ENCODE peak calls at places on chromosomes 3 and 15, in eight cellular contexts. H is activated naive CD4-positive, alpha-beta T cell treated with anti-CD3 and anti-CD28 coated beads, Interleukin-2, amount 50 U/mL, for 72 hours; B is CD4-positive, CD25-positive, alpha-beta regulatory T cell; G is stimulated activated naive CD8-positive, alpha-beta T cell treated with anti-CD3 and anti-CD28 coated beads, Interleukin-15, amount 100 ng/mL, for 72 hours; J is upper lobe of right lung; Z is natural killer cell; S is left cardiac atrium; E is lung. K is an unnamed sample.

GRCh38 chr15:73959012-73959581 is 32.8 kb downstream of the LOXL1 start:
- ATAC-seq in B (peak; percentile 85), Z (peak; percentile 71), G (peak; percentile 89), E (no peak), S (no peak), J (no peak), H (peak; percentile 74), K (peak; percentile 41)

GRCh38 chr15:40754883-40755815 is at the start of gene RMDN3:
- ATAC-seq in H (peak; percentile 91), G (peak; percentile 90), S (peak; percentile 98), J (peak; percentile 99), E (peak; percentile 99), Z (peak; percentile 96), B (peak; percentile 97), K (peak; percentile 98)

GRCh38 chr15:70569718-70570231 is 193.6 kb downstream of the UACA start:
- ATAC-seq in Z (no peak), H (peak; percentile 94), G (peak; percentile 65), J (no peak), S (peak; percentile 94), E (no peak), B (no peak), K (no peak)

GRCh38 chr3:122586098-122586497 is 8.6 kb downstream of the PARP15 start:
- ATAC-seq in B (no peak), Z (no peak), E (no peak), S (no peak), H (peak; percentile 44), G (no peak), J (no peak), K (no peak)

GRCh38 chr15:38618242-38618925 is 53.8 kb upstream of the RASGRP1 start:
- ATAC-seq in G (no peak), H (no peak), Z (no peak), J (no peak), S (peak; percentile 76), B (no peak), E (no peak), K (no peak)

GRCh38 chr15:81038975-81039607 is 38.4 kb downstream of the TLNRD1 start:
- ATAC-seq in B (no peak), E (no peak), Z (no peak), J (peak; percentile 90), H (peak; percentile 24), S (peak; percentile 77), G (peak; percentile 42), K (no peak)

GRCh38 chr3:56819016-56819809 is 17.5 kb upstream of the ARHGEF3 start:
- ATAC-seq in H (no peak), Z (no peak), B (no peak), J (no peak), G (no peak), E (no peak), S (no peak), K (no peak)

GRCh38 chr3:11908981-11909698 is 62.5 kb upstream of the TAMM41 start:
- ATAC-seq in J (no peak), S (no peak), E (no peak), G (no peak), Z (no peak), H (no peak), B (peak; percentile 83), K (peak; percentile 50)

GRCh38 chr3:189629803-189630455 is 1.3 kb upstream of the TP63 start:
- ATAC-seq in E (peak; percentile 58), S (peak; percentile 77), J (peak; percentile 55), B (no peak), H (no peak), G (no peak), Z (no peak), K (no peak)

GRCh38 chr15:34355241-34355640 is 11.8 kb downstream of the LPCAT4 start:
- ATAC-seq in J (no peak), E (no peak), G (no peak), S (no peak), H (no peak), Z (no peak), B (no peak), K (no peak)

GRCh38 chr15:67955256-67955655 is 98.9 kb upstream of the PIAS1 start:
- ATAC-seq in S (no peak), J (no peak), E (no peak), G (no peak), Z (no peak), H (no peak), B (no peak), K (no peak)

GRCh38 chr3:127036209-127037020 is 53.5 kb downstream of the PLXNA1 start:
- ATAC-seq in J (peak; percentile 19), G (no peak), S (no peak), H (no peak), E (no peak), B (no peak), Z (no peak), K (no peak)

GRCh38 chr3:138340511-138340910 is 7.9 kb upstream of the MRAS start:
- ATAC-seq in S (no peak), G (no peak), Z (no peak), E (no peak), B (no peak), H (no peak), J (no peak), K (no peak)

GRCh38 chr3:124636101-124636862 is 94.0 kb upstream of the UMPS start:
- ATAC-seq in J (no peak), B (no peak), G (no peak), Z (no peak), H (no peak), S (no peak), E (no peak), K (no peak)

GRCh38 chr3:107578523-107578922 is 55.8 kb downstream of the BBX start:
- ATAC-seq in H (no peak), G (no peak), Z (no peak), J (no peak), B (no peak), E (no peak), S (no peak), K (no peak)

GRCh38 chr3:13308406-13308805 is 111.7 kb downstream of the NUP210 start:
- ATAC-seq in G (peak; percentile 21), E (no peak), H (peak; percentile 58), J (peak; percentile 66), S (peak; percentile 26), Z (no peak), B (peak; percentile 47), K (peak; percentile 44)

GRCh38 chr3:72271215-72271614 is 486.3 kb upstream of the PROK2 start:
- ATAC-seq in G (no peak), J (no peak), E (no peak), H (no peak), S (peak; percentile 28), Z (no peak), B (no peak), K (no peak)

GRCh38 chr3:19446687-19447086 is 298.4 kb downstream of the KCNH8 start:
- ATAC-seq in H (no peak), Z (no peak), G (no peak), J (no peak), S (no peak), B (no peak), E (no peak), K (no peak)

GRCh38 chr3:71247221-71247947 is 336.1 kb downstream of the FOXP1 start:
- ATAC-seq in J (peak; percentile 21), B (peak; percentile 34), Z (no peak), S (peak; percentile 42), G (no peak), H (no peak), E (no peak), K (no peak)

GRCh38 chr3:140296796-140297352 is 361.9 kb downstream of the CLSTN2 start:
- ATAC-seq in E (no peak), Z (no peak), H (no peak), B (no peak), J (no peak), G (no peak), S (peak; percentile 20), K (no peak)

GRCh38 chr15:63448261-63448660 is 56.1 kb upstream of the USP3 start:
- ATAC-seq in E (no peak), B (no peak), S (peak; percentile 52), J (peak; percentile 81), Z (no peak), G (no peak), H (no peak), K (no peak)

GRCh38 chr3:184740509-184741258 is 28.8 kb upstream of the MAGEF1 start:
- ATAC-seq in B (no peak), H (peak; percentile 77), J (peak; percentile 44), S (peak; percentile 21), G (peak; percentile 90), Z (no peak), E (no peak), K (no peak)

GRCh38 chr3:156389151-156389760 is 165.7 kb downstream of the SSR3 start:
- ATAC-seq in J (no peak), G (no peak), Z (no peak), H (no peak), E (no peak), S (peak; percentile 45), B (no peak), K (no peak)

GRCh38 chr3:159775372-159775961 is 213.2 kb upstream of the IL12A start:
- ATAC-seq in S (peak; percentile 86), G (no peak), Z (peak; percentile 3), E (peak; percentile 39), B (no peak), J (peak; percentile 74), H (no peak), K (no peak)

K was measured in stimulated activated memory B cell treated with anti-CD40 and anti-IgM and Interleukin-4, amounts not matched to agents 10 μg/mL and 1 μg/mL and 100 μg/mL, for 72 hours.